ENCODE peak calls at places on chromosome X, in ten cellular contexts. F is esophagus squamous epithelium; O is stimulated activated CD4-positive, alpha-beta T cell treated with anti-CD3 and anti-CD28 coated beads, Interleukin-4, amount 100 ng/mL, for 1 hour; X is activated naive CD4-positive, alpha-beta T cell treated with anti-CD3 and anti-CD28 coated beads, Interleukin-2, amount 50 U/mL, for 72 hours; P is NCI-H1436; D is COR-L47; G is fibroblast of pulmonary artery; I is cardiac muscle cell; U is pulmonary artery endothelial cell; J is NCI-H510A. H is an unnamed sample.

GRCh38 chrX:30230395-30230794 is at the start of gene MAGEB3:
- DNase-seq in D (no peak), J (no peak), P (no peak), U (no peak), O (no peak), G (no peak), X (no peak), I (no peak), F (no peak), H (no peak)

GRCh38 chrX:15142084-15142715 is 127.7 kb downstream of the ASB9 start:
- DNase-seq in D (no peak), F (no peak), U (no peak), O (no peak), X (no peak), G (no peak), I (peak; percentile 12), J (no peak), P (no peak), H (no peak)

GRCh38 chrX:46381630-46382029 is 163.6 kb downstream of the ZNF674 start:
- DNase-seq in G (peak; percentile 28), F (no peak), U (no peak), J (no peak), I (peak; percentile 32), P (no peak), O (peak; percentile 33), X (peak; percentile 4), D (no peak), H (no peak)

GRCh38 chrX:72126048-72126415 is 5.7 kb downstream of the RTL5 start:
- DNase-seq in U (no peak), I (peak; percentile 35), F (no peak), G (peak; percentile 25), P (no peak), O (no peak), J (no peak), D (no peak), X (no peak), H (no peak)

GRCh38 chrX:48714573-48714972 is 18.0 kb downstream of the SUV39H1 start:
- DNase-seq in U (no peak), O (no peak), G (no peak), F (no peak), J (no peak), D (no peak), I (no peak), X (no peak), P (no peak), H (no peak)

GRCh38 chrX:153731117-153731844 is 6.6 kb downstream of the ABCD1 start:
- DNase-seq in P (no peak), G (peak; percentile 76), O (no peak), F (no peak), D (no peak), U (no peak), I (peak; percentile 63), J (no peak), X (no peak), H (no peak)

GRCh38 chrX:17007134-17007768 is 60.8 kb downstream of the REPS2 start:
- DNase-seq in O (no peak), D (no peak), J (no peak), G (no peak), X (no peak), F (no peak), P (no peak), I (peak; percentile 34), U (no peak), H (no peak)

GRCh38 chrX:85084770-85085393 is 81.2 kb downstream of the APOOL start:
- DNase-seq in J (no peak), X (peak; percentile 3), P (no peak), F (no peak), G (peak; percentile 54), O (no peak), U (peak; percentile 4), I (peak; percentile 40), D (no peak), H (no peak)

GRCh38 chrX:10173331-10173900 is 16.6 kb downstream of the CLCN4 start:
- DNase-seq in J (peak; percentile 56), G (peak; percentile 89), O (no peak), X (no peak), P (peak; percentile 21), D (no peak), I (peak; percentile 93), F (no peak), U (no peak), H (no peak)

GRCh38 chrX:38672646-38673045 is 111.3 kb downstream of the TSPAN7 start:
- DNase-seq in J (no peak), I (no peak), G (no peak), X (no peak), D (no peak), U (no peak), O (no peak), F (no peak), P (no peak), H (no peak)

GRCh38 chrX:107970073-107970472 is 12.1 kb downstream of the TEX13B start:
- DNase-seq in D (no peak), X (no peak), O (no peak), G (no peak), F (no peak), U (no peak), P (no peak), J (no peak), I (no peak), H (no peak)

GRCh38 chrX:105872921-105873320 is 50.6 kb downstream of the NRK start:
- DNase-seq in U (no peak), G (no peak), X (no peak), J (no peak), I (peak; percentile 30), P (no peak), O (no peak), D (no peak), F (no peak), H (no peak)

GRCh38 chrX:43313035-43313434 is 343.1 kb upstream of the MAOA start:
- DNase-seq in U (no peak), F (no peak), O (no peak), J (no peak), D (no peak), I (no peak), G (no peak), P (no peak), X (no peak), H (no peak)

GRCh38 chrX:2313864-2314646 is 186.7 kb downstream of the DHRSX start:
- DNase-seq in J (no peak), P (no peak), X (no peak), G (no peak), I (no peak), D (no peak), U (no peak), F (no peak), O (no peak), H (no peak)

GRCh38 chrX:17944833-17945497 is 83.9 kb upstream of the RAI2 start:
- DNase-seq in F (no peak), I (no peak), P (no peak), J (no peak), O (no peak), X (peak; percentile 22), U (no peak), G (no peak), D (no peak), H (peak; percentile 0)

GRCh38 chrX:139091086-139091485 is 379.6 kb upstream of the FGF13 start:
- DNase-seq in I (no peak), X (no peak), P (no peak), F (no peak), U (no peak), J (no peak), O (no peak), G (no peak), D (no peak), H (no peak)

GRCh38 chrX:43225626-43226328 is 430.3 kb upstream of the MAOA start:
- DNase-seq in D (no peak), G (no peak), O (no peak), F (no peak), X (no peak), I (no peak), P (no peak), U (no peak), J (no peak), H (no peak)

GRCh38 chrX:68018248-68019203 is 414.8 kb downstream of the OPHN1 start:
- DNase-seq in P (no peak), I (peak; percentile 35), X (peak; percentile 1), F (no peak), D (no peak), O (peak; percentile 1), G (peak; percentile 40), U (no peak), J (no peak), H (peak; percentile 46)

GRCh38 chrX:112779139-112779538 is 61.5 kb downstream of the AMOT start:
- DNase-seq in X (no peak), D (no peak), J (no peak), G (no peak), P (no peak), U (no peak), O (no peak), F (no peak), I (no peak), H (no peak)

GRCh38 chrX:40719218-40719617 is 16.1 kb downstream of the MED14 start:
- DNase-seq in P (no peak), J (no peak), I (peak; percentile 8), D (no peak), G (peak; percentile 32), F (no peak), U (no peak), X (no peak), O (no peak), H (no peak)

GRCh38 chrX:136643243-136643642 is 4.7 kb upstream of the CD40LG start:
- DNase-seq in D (no peak), O (no peak), P (no peak), J (no peak), F (no peak), U (no peak), X (no peak), G (no peak), I (no peak), H (no peak)

GRCh38 chrX:73262991-73263390 is 48.3 kb upstream of the NAP1L2 start:
- DNase-seq in P (peak; percentile 3), G (no peak), F (no peak), D (no peak), U (no peak), X (no peak), O (no peak), J (no peak), I (no peak), H (no peak)

GRCh38 chrX:68894142-68894512 is 65.3 kb downstream of the EFNB1 start:
- DNase-seq in D (no peak), P (no peak), U (no peak), G (no peak), O (no peak), I (no peak), J (no peak), F (no peak), X (no peak), H (no peak)

GRCh38 chrX:38220024-38220935 is at the start of gene SRPX:
- DNase-seq in I (peak; percentile 66), P (no peak), U (no peak), F (no peak), D (no peak), G (peak; percentile 72), O (no peak), J (no peak), X (peak; percentile 9), H (peak; percentile 6)

GRCh38 chrX:9656871-9657270 is 108.8 kb downstream of the GPR143 start:
- DNase-seq in U (no peak), G (no peak), D (no peak), F (no peak), X (no peak), P (no peak), J (no peak), O (no peak), I (no peak), H (no peak)

GRCh38 chrX:112642349-112642748 is 37.4 kb downstream of the LHFPL1 start:
- DNase-seq in X (no peak), I (peak; percentile 57), J (no peak), O (peak; percentile 4), U (no peak), P (peak; percentile 50), D (peak; percentile 2), G (peak; percentile 74), F (no peak), H (peak; percentile 60)

GRCh38 chrX:13764765-13765164 is 30.2 kb downstream of the OFD1 start:
- DNase-seq in I (peak; percentile 17), D (peak; percentile 40), U (no peak), P (no peak), O (no peak), F (no peak), X (no peak), J (no peak), G (peak; percentile 3), H (no peak)

GRCh38 chrX:135509885-135510284 is 10.6 kb upstream of the INTS6L start:
- DNase-seq in P (no peak), J (no peak), U (no peak), X (no peak), F (no peak), D (no peak), O (no peak), G (no peak), I (no peak), H (no peak)

H was measured in NCI-H1694.